ENCODE peak calls at places on chromosomes 1 and 21, in ten cellular contexts. O is erythroblast, C is A549, Z is lower leg skin, M is stomach, W is ovary, L is transverse colon, H is IMR-90, V is breast epithelium, N is vagina. P is an unnamed sample.
A peak's percentile ranks its signal among the peaks of the same experiment; 100 is the strongest.

GRCh38 chr21:14070049-14070893 is 140.5 kb downstream of the LIPI start:
- DNase-seq in V (no peak), C (no peak), N (peak; percentile 67), O (no peak), H (no peak), M (no peak), W (no peak), L (no peak), Z (no peak), P (no peak)

GRCh38 chr1:208885046-208885445 is 640.9 kb upstream of the PLXNA2 start:
- DNase-seq in M (no peak), O (no peak), H (no peak), N (no peak), L (no peak), Z (no peak), C (no peak), W (no peak), V (no peak), P (no peak)

GRCh38 chr1:204417231-204417997 is 5.8 kb upstream of the PPP1R15B start:
- DNase-seq in H (peak; percentile 97), M (peak; percentile 82), Z (peak; percentile 82), V (peak; percentile 73), C (peak; percentile 97), N (peak; percentile 92), O (peak; percentile 85), W (no peak), L (peak; percentile 69), P (peak; percentile 82)

GRCh38 chr1:84688461-84689061 is 1.7 kb downstream of the SSX2IP start:
- DNase-seq in M (no peak), W (no peak), C (no peak), V (no peak), Z (no peak), O (peak; percentile 97), H (no peak), L (no peak), N (no peak), P (no peak)

GRCh38 chr1:154978360-154978759 is 3.9 kb downstream of the CKS1B start:
- DNase-seq in W (no peak), C (no peak), O (no peak), Z (no peak), L (no peak), V (no peak), M (no peak), H (no peak), N (no peak), P (no peak)

GRCh38 chr1:71881611-71882010 is 400.7 kb downstream of the NEGR1 start:
- DNase-seq in M (no peak), Z (no peak), V (no peak), W (no peak), O (peak; percentile 55), L (no peak), N (no peak), C (no peak), H (peak; percentile 44), P (no peak)

GRCh38 chr1:113747376-113747775 is 11.9 kb downstream of the PHTF1 start:
- DNase-seq in Z (no peak), O (no peak), V (no peak), L (no peak), C (no peak), H (peak; percentile 36), N (no peak), M (no peak), W (no peak), P (no peak)

GRCh38 chr1:213982814-213983588 is 4.8 kb upstream of the PROX1 start:
- DNase-seq in H (no peak), O (no peak), Z (no peak), N (no peak), L (no peak), W (no peak), M (no peak), V (no peak), C (no peak), P (no peak)

DNA sequence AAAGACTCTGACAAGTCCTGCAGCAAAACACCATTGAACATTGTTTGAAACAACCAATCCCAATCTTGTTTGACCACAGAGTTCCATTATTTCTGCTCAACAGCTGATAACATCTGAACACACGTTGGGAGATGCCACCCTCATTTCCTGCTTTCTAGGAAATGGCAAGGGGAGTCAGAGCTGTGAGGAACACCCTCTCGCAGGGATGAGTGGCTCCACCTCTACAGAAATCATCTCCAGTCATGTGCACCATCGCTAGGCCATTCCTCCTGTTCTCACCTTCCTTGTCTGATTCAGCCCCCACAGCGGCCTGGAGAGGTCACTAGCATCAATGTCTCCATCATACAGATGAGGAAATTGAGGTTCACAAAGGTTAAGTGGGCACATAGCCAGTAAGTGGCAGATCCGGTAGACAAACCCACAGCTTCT is 22.4 kb upstream of the RUNX3 start:
- DNase-seq in H (no peak), O (no peak), W (no peak), Z (no peak), L (no peak), C (no peak), M (no peak), N (no peak), V (no peak), P (no peak)
- TF ChIP-seq POLR2A in H (no peak), O (peak; percentile 17), W (no peak), Z (no peak), L (no peak), C (no peak), M (no peak), N (no peak), V (no peak), P (no peak)

GRCh38 chr1:52928083-52928404 is 968 bp downstream of the SCP2 start:
- DNase-seq in W (no peak), C (no peak), M (no peak), N (no peak), O (no peak), V (no peak), L (no peak), H (no peak), Z (no peak), P (no peak)

GRCh38 chr1:52929019-52929418 is 1.9 kb downstream of the SCP2 start:
- DNase-seq in O (no peak), W (no peak), H (no peak), N (no peak), V (no peak), L (no peak), Z (no peak), C (no peak), M (no peak), P (no peak)

GRCh38 chr1:52925571-52926005 is 1.5 kb upstream of the SCP2 start:
- DNase-seq in H (no peak), V (no peak), N (no peak), W (peak; percentile 57), O (no peak), M (no peak), C (no peak), L (no peak), Z (no peak), P (no peak)

GRCh38 chr1:52926864-52927218 is 235 bp upstream of the SCP2 start:
- DNase-seq in N (no peak), Z (no peak), W (no peak), M (no peak), C (no peak), V (no peak), L (no peak), O (no peak), H (no peak), P (no peak)

DNA sequence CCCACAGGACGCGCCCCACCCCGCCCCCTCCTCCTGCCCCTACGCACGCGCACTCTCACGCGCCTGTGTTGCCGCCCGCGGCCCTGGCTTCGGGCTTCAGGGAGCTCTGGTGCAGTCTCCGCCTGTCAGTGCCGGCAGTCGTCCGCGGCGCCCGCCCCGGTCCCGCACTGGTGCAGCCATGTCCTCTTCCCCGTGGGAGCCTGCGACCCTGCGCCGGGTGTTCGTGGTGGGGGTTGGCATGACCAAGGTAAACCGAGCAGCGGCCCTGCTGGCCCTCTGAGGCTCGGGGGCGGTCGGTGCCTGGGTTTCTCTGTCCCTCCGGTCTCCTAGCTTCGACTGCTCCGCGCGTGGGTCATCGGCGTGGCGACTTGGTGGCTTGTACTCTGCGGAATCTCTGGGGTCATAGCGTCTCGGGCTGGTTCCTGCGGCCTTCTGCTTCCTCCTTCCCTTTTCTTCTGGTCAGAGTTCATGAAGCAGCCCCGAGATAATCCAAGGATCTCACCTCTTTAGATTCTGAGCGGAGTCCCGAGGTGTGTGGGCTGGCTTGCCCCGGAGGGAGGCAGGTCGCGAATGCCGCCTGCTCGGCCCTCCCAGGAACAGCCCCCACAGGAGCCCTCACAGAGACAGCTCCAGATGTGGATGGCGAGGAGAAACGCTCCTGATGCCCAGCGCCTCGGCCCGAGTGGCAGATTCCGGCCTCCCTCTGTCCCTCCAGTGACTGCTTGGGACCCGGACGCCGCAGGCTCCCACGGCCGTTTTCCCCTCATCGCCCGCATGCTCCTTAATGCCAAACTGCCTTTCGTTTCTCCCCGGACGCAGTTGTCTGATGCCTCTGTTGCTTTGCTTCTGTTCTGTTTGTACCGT is at the start of gene SCP2:
- DNase-seq in O (peak; percentile 78), N (no peak), L (peak; percentile 89), Z (peak; percentile 69), M (peak; percentile 88), H (peak; percentile 56), C (peak; percentile 60), V (peak; percentile 44), W (peak; percentile 88), P (peak; percentile 86)
- TF ChIP-seq POLR2A in O (no peak), N (peak; percentile 66), L (peak; percentile 69), Z (no peak), M (no peak), H (no peak), C (peak; percentile 42), V (no peak), W (peak; percentile 63), P (peak; percentile 47)

GRCh38 chr1:153928776-153929432 is 6.1 kb upstream of the GATAD2B start:
- DNase-seq in M (no peak), V (no peak), W (peak; percentile 18), Z (no peak), N (no peak), H (peak; percentile 59), L (no peak), C (no peak), O (no peak), P (no peak)

GRCh38 chr1:153929433-153929825 is 6.7 kb upstream of the GATAD2B start:
- DNase-seq in O (no peak), W (no peak), C (no peak), V (no peak), Z (no peak), L (no peak), N (no peak), M (no peak), H (no peak), P (no peak)

GRCh38 chr1:153926405-153926804 is 3.6 kb upstream of the GATAD2B start:
- DNase-seq in M (no peak), W (no peak), N (no peak), H (no peak), Z (no peak), C (no peak), V (no peak), O (no peak), L (no peak), P (no peak)

GRCh38 chr1:153929981-153930948 is 7.5 kb upstream of the GATAD2B start:
- DNase-seq in V (no peak), W (peak; percentile 29), L (no peak), N (no peak), C (no peak), Z (no peak), M (no peak), O (no peak), H (no peak), P (peak; percentile 9)

DNA sequence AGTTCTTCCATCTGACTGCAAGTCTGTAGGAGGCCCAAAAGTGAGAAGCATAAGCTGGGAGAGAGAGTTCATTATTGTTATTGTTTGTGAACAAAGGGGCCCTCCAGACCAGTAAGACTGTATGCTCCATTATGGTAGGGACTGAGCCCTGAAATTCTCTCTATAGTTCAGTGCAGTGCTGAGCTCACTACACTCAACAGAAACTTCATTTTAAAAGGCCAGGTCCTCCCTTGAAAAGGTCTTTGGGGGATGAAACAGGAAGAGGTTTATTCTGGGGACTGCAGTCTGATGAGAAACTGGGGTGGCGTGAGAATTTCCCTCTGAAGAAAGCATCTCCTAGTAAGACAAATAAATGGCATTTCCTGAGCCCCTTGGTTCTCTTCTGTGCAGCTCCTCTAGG is 5.5 kb upstream of the GATAD2B start:
- DNase-seq in N (no peak), M (no peak), W (no peak), L (no peak), O (no peak), C (no peak), Z (no peak), V (no peak), H (no peak), P (no peak)
- TF ChIP-seq POLR2A in N (no peak), M (no peak), W (no peak), L (no peak), O (no peak), C (no peak), Z (no peak), V (no peak), H (no peak), P (no peak)

GRCh38 chr1:228496084-228496483 is 8.9 kb downstream of the RNF187 start:
- DNase-seq in C (no peak), V (no peak), H (no peak), N (no peak), W (no peak), L (no peak), M (no peak), O (no peak), Z (no peak), P (no peak)

GRCh38 chr1:228496494-228496893 is 9.3 kb downstream of the RNF187 start:
- DNase-seq in H (no peak), W (no peak), M (no peak), O (no peak), C (no peak), Z (no peak), L (no peak), N (no peak), V (no peak), P (no peak)

GRCh38 chr1:228494391-228494790 is 7.2 kb downstream of the RNF187 start:
- DNase-seq in C (no peak), Z (no peak), H (no peak), M (no peak), L (no peak), N (no peak), V (no peak), W (no peak), O (no peak), P (no peak)

GRCh38 chr1:228494044-228494353 is 6.8 kb downstream of the RNF187 start:
- DNase-seq in W (no peak), N (no peak), Z (no peak), M (no peak), C (no peak), H (no peak), O (no peak), L (no peak), V (no peak), P (no peak)

DNA sequence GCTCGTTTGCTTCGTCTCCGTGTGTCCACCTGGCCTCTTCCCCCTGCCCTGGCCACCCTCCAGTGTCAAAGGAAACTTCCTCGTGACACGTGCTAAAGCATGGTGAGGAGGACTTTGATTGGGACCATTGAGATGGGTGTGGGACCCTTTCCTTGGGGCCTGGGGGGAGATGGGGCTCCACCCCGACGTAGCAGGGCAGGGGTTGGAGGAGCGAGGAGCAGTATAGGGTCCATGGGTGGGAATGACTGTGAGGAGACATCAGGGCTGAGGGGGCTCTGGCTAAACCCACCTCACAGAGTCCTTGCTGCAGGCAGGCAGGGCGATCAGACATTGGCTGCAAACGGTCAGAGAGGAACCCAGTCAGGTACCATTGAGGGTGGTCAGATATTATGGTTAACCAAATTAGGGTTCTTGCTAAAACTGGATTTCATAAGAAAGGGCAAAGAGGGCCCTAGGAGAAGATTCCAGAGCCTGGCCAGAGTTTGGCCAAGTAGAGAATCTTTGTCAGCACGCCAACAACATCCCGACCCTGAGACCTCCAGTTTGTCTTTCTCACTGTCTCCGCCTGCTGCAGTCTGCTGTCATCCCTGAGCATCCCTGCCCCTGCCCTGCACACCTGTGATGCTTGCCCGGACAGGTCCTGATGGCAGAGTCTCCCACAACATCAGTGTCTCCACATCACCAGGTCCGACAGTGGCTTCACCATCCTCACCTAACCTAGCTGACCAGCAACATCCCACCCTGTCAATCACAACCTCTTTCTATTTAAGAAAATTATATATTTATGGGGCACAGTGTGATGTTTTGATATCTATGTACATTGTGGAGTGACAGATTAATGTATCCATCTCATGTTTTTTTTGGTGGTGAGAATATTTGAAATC is 8.0 kb downstream of the RNF187 start:
- DNase-seq in L (no peak), Z (no peak), C (no peak), O (no peak), W (no peak), H (no peak), M (no peak), V (no peak), N (no peak), P (no peak)
- TF ChIP-seq POLR2A in L (no peak), Z (no peak), C (no peak), O (peak; percentile 39), W (no peak), H (no peak), M (no peak), V (no peak), N (no peak), P (no peak)